ENCODE peak calls at places on chromosomes 12 and 14, in eight cellular contexts. I is skeletal muscle cell; S is AG04450; C is CD4-positive, alpha-beta memory T cell; A is GM23248; V is foreskin fibroblast; T is body of pancreas; N is CD8-positive, alpha-beta T cell. X is an unnamed sample.

GRCh38 chr14:94237983-94238382 is 55.1 kb downstream of the SERPINA10 start:
- DNase-seq in I (no peak), S (no peak), C (no peak), A (no peak), V (no peak), T (no peak), N (no peak), X (no peak)

GRCh38 chr12:89721291-89721987 is 12.8 kb upstream of the ATP2B1 start:
- DNase-seq in I (no peak), S (no peak), C (no peak), A (no peak), V (no peak), T (no peak), N (no peak), X (no peak)

GRCh38 chr14:70660967-70661871 is 19.5 kb downstream of the TTC9 start:
- DNase-seq in I (no peak), S (no peak), C (peak), A (no peak), V (no peak), T (peak), N (peak), X (no peak)

GRCh38 chr12:2877047-2877958 is at the start of the genes FOXM1 and RHNO1:
- DNase-seq in I (no peak), S (peak), C (peak), A (peak), V (peak), T (peak), N (peak), X (peak)

GRCh38 chr14:46985529-46986137 is 334.1 kb upstream of the RPL10L start:
- DNase-seq in I (no peak), S (no peak), C (no peak), A (no peak), V (no peak), T (no peak), N (no peak), X (no peak)

GRCh38 chr12:110844551-110845395 is 2.0 kb upstream of the CCDC63 start:
- DNase-seq in I (no peak), S (no peak), C (no peak), A (peak), V (peak), T (no peak), N (no peak), X (peak)

GRCh38 chr12:74619886-74620285 is 82.3 kb downstream of the ATXN7L3B start:
- DNase-seq in I (no peak), S (no peak), C (no peak), A (no peak), V (no peak), T (no peak), N (no peak), X (no peak)

GRCh38 chr14:90536511-90537191 is 139.8 kb downstream of the CALM1 start:
- DNase-seq in I (no peak), S (no peak), C (no peak), A (no peak), V (no peak), T (no peak), N (no peak), X (no peak)

GRCh38 chr12:24479131-24479530 is 469.8 kb downstream of the BCAT1 start:
- DNase-seq in I (no peak), S (no peak), C (no peak), A (no peak), V (no peak), T (no peak), N (no peak), X (no peak)

GRCh38 chr14:20350280-20350679 is 6.8 kb downstream of the PARP2 start:
- DNase-seq in I (no peak), S (no peak), C (no peak), A (peak), V (no peak), T (no peak), N (no peak), X (peak)

GRCh38 chr14:62428429-62429203 is 616.6 kb downstream of the KCNH5 start:
- DNase-seq in I (peak), S (no peak), C (no peak), A (no peak), V (no peak), T (no peak), N (no peak), X (peak)

GRCh38 chr12:64609543-64610091 is 678 bp upstream of the RASSF3 start:
- DNase-seq in I (no peak), S (no peak), C (peak), A (peak), V (no peak), T (no peak), N (no peak), X (peak)

GRCh38 chr12:29316772-29317171 is 64.2 kb downstream of the ERGIC2 start:
- DNase-seq in I (no peak), S (no peak), C (no peak), A (peak), V (peak), T (no peak), N (no peak), X (peak)

GRCh38 chr14:34199585-34199984 is 248.7 kb upstream of the EGLN3 start:
- DNase-seq in I (peak), S (no peak), C (no peak), A (peak), V (peak), T (no peak), N (no peak), X (peak)

GRCh38 chr12:63419119-63419518 is 249.2 kb downstream of the DPY19L2 start:
- DNase-seq in I (no peak), S (no peak), C (no peak), A (no peak), V (no peak), T (no peak), N (no peak), X (peak)

GRCh38 chr12:55681142-55682077 is 26.3 kb downstream of the ITGA7 start:
- DNase-seq in I (peak), S (no peak), C (no peak), A (peak), V (peak), T (peak), N (no peak), X (peak)

GRCh38 chr12:55685671-55686070 is 22.0 kb downstream of the ITGA7 start:
- DNase-seq in I (no peak), S (no peak), C (no peak), A (no peak), V (no peak), T (no peak), N (no peak), X (no peak)

GRCh38 chr12:55684761-55685370 is 22.8 kb downstream of the ITGA7 start:
- DNase-seq in I (no peak), S (no peak), C (no peak), A (no peak), V (no peak), T (no peak), N (no peak), X (no peak)

GRCh38 chr12:55682087-55682796 is 25.5 kb downstream of the ITGA7 start:
- DNase-seq in I (no peak), S (no peak), C (no peak), A (no peak), V (no peak), T (no peak), N (no peak), X (no peak)

GRCh38 chr12:55683676-55684075 is 24.0 kb downstream of the ITGA7 start:
- DNase-seq in I (no peak), S (no peak), C (no peak), A (no peak), V (no peak), T (no peak), N (no peak), X (no peak)
- H3K4me3 ChIP-seq in I (no peak), S (no peak), C (no peak), A (no peak), V (no peak), T (no peak), N (no peak), X (no peak)

GRCh38 chr12:121857322-121858246 is 1.1 kb downstream of the HPD start:
- DNase-seq in I (no peak), S (no peak), C (no peak), A (no peak), V (no peak), T (no peak), N (no peak), X (no peak)
- H3K4me3 ChIP-seq in I (no peak), S (no peak), C (no peak), A (no peak), V (no peak), T (no peak), N (no peak), X (no peak)

DNA sequence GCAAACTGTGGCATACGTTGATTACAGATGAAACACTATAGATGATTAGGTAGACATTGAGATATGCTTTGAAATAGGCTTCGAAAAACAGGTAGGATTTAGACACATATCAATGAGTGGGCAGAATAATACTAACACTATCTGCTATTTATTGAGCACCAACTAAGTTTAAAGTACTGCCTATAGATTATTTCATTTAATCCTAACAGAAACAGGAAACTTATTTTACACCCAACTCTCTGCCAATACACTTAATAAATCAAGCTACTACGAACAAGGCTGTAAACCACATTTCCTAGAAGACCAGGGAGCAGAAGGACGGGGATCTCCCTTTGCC is 363 bp upstream of the VRK1 start:
- DNase-seq in I (no peak), S (no peak), C (no peak), A (no peak), V (no peak), T (no peak), N (no peak), X (no peak)
- H3K4me3 ChIP-seq in I (no peak), S (peak), C (no peak), A (peak), V (peak), T (no peak), N (peak), X (peak)

DNA sequence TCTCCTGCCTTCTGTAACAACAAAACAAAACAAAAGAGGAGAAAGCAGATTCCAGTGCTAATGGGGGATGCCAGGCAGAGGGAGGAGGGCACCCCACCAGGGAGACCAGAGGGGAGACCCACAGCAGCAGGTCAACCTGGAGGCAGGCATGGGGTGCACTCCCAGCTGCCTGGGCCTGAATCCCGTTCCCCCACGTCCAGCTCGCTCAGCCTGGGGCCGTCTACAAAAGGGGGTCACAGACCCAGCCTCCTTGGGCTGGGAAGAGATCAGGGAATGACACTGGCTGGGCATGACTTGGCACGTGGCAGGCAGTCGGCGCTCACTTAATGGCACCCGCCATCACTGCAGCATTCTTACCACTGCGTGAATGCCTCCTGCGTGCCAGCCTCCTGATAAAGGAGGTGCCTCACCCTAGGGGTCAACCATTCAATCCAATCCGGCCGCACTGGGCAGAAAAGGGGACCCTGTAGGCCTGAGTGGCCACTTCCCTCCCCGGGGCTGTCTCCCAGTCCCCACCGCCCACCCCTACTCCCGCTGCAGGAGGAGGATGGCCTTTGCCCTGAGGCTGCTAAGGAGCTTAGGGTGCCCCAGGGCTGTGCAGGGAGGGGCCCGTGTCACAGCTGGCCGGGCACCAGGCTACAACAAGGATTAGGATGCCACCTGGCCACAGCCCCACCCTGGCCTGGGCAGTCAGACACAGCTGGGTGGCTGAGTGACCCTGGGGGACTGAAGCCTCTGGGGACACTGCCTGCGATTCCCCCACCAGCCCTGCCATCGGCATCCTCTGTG is 87.5 kb downstream of the NCOR2 start:
- DNase-seq in I (no peak), S (no peak), C (no peak), A (no peak), V (no peak), T (no peak), N (no peak), X (no peak)
- H3K4me3 ChIP-seq in I (no peak), S (no peak), C (no peak), A (no peak), V (no peak), T (no peak), N (no peak), X (no peak)

DNA sequence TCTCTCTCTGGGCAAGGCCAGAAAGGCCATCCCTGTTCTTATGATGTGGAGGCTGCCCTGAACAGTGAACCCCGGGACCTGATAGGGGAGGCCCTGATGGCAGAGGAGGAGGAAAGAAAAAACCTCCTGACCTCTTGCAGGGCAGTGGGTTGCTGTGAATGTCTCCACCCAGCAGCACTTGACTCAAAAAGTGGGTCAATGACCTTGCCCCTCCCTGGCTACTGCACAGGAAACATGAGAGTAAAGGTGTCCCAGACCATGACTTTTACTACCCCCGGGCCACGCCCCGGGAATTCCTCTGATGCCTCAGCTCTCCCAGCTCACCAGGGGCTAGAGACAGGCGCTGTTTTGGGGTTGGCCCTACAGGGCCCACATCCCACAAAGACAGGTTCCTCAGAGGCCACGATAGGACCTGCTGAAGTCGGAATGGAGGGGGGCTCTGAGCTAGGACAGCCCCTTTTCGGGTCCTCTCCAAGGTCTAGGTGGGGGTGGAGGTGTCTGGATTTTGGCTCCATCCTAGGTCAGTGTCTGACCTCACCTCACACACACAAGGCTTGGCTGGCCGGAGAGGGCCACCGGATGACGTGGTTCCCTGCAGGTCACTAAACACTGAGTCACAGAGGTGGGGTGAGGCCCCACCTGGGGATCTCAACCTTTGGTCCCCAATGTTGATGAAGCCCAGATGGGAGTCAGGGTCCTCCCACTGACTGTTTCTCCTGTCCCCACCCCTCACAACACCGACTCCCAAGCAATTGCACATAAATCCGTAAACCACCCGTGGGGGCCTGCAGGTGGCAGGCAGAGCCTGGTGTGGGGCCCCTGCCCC is 1.6 kb downstream of the RHOF start:
- DNase-seq in I (no peak), S (no peak), C (no peak), A (no peak), V (no peak), T (no peak), N (peak), X (no peak)
- H3K4me3 ChIP-seq in I (no peak), S (no peak), C (peak), A (no peak), V (no peak), T (no peak), N (peak), X (no peak)

GRCh38 chr12:91171475-91171874 is 11.1 kb downstream of the DCN start:
- DNase-seq in I (no peak), S (no peak), C (no peak), A (no peak), V (no peak), T (no peak), N (no peak), X (no peak)

GRCh38 chr12:91177380-91177779 is 5.2 kb downstream of the DCN start:
- DNase-seq in I (no peak), S (no peak), C (no peak), A (peak), V (no peak), T (no peak), N (no peak), X (no peak)

GRCh38 chr12:91173139-91173538 is 9.5 kb downstream of the DCN start:
- DNase-seq in I (no peak), S (no peak), C (no peak), A (no peak), V (no peak), T (no peak), N (no peak), X (no peak)

DNA sequence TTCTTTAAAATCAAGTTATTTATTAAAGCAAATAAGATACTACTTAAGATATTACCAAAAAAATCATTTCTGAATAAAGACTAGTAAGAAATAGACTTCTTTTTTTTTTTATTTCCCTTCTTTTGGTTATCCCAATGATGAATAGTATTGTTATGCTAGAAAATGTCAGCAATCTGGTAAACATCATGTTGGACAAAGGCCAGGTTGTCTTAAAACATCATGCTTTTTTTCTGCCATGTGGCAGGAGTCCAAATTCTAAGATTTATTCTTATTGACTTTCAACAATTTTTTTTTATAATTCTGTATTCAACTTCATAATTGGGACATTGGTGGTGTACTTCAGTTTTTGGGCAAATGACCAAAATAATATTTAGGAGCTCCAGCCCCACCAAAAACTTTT is 10.6 kb downstream of the DCN start:
- DNase-seq in I (no peak), S (no peak), C (no peak), A (peak), V (no peak), T (no peak), N (no peak), X (peak)
- H3K4me3 ChIP-seq in I (no peak), S (no peak), C (no peak), A (no peak), V (no peak), T (no peak), N (no peak), X (no peak)

DNA sequence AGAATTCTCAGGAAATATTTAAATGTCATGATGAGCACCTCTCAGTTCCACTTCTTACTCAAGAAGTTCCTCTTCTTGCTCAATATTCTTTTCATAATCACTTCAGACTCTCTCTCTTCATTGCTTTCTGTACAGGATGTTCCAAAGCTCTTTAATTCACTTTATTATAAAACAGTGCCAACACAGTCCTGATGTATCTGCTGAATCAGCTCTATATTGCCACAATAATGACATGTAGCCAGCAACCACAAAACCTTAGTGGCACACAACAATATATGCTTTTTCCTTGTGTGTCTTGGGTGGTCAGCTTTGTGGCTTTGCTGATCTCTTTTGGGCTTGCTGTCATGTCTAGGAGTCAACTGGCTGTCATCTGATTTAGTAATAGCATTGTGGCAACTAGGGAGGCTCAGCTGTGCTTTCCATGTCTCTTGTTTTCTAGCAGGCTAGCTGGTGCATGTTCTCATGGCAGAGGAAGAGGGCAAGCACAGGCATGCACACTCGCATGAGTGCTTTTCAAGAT is 52.8 kb upstream of the SLC2A13 start:
- DNase-seq in I (peak), S (no peak), C (no peak), A (no peak), V (no peak), T (no peak), N (no peak), X (peak)
- H3K4me3 ChIP-seq in I (no peak), S (no peak), C (no peak), A (no peak), V (no peak), T (no peak), N (no peak), X (no peak)